ENCODE peak calls at places on chromosomes 16 and 17, in four cellular contexts. R, K, I and V are unnamed samples.

GRCh38 chr16:58152246-58152868 is 23.2 kb upstream of the CFAP20 start:
- DNase-seq in K (no peak), R (no peak), I (peak), V (no peak)

GRCh38 chr17:3986270-3986938 is 22.2 kb upstream of the ATP2A3 start:
- DNase-seq in K (no peak), R (no peak), I (no peak), V (no peak)

GRCh38 chr17:50273654-50274040 is 619 bp upstream of the TMEM92 start:
- DNase-seq in K (no peak), R (no peak), I (no peak), V (no peak)

GRCh38 chr17:81685108-81685507 is 1.3 kb downstream of the HGS start:
- DNase-seq in I (no peak), K (no peak), R (peak), V (no peak)

GRCh38 chr16:31200821-31201510 is 1.6 kb downstream of the PYCARD start:
- DNase-seq in I (no peak), K (no peak), R (peak), V (no peak)

GRCh38 chr16:3431779-3432219 is 11.5 kb downstream of the ZNF597 start:
- DNase-seq in K (no peak), I (no peak), R (peak), V (no peak)

GRCh38 chr16:83011101-83011720 is 384.4 kb downstream of the CDH13 start:
- DNase-seq in R (no peak), K (no peak), I (no peak), V (no peak)

GRCh38 chr16:54409982-54410381 is 123.4 kb upstream of the IRX3 start:
- DNase-seq in K (no peak), I (no peak), R (no peak), V (no peak)

GRCh38 chr17:17416007-17416399 is 60.8 kb upstream of the MED9 start:
- DNase-seq in K (no peak), R (peak), I (peak), V (peak)

GRCh38 chr17:81550830-81551457 is 1.2 kb downstream of the FAAP100 start:
- DNase-seq in R (no peak), K (no peak), I (no peak), V (no peak)

GRCh38 chr17:16352303-16352837 is 899 bp downstream of the CENPV start:
- DNase-seq in R (peak), I (peak), K (peak), V (no peak)

GRCh38 chr17:2580641-2581040 is 12.8 kb upstream of the PAFAH1B1 start:
- DNase-seq in I (no peak), R (no peak), K (no peak), V (no peak)

GRCh38 chr16:66512589-66513404 is 37.1 kb downstream of the TK2 start:
- DNase-seq in R (no peak), K (no peak), I (peak), V (no peak)

GRCh38 chr16:1642148-1642547 is 30.0 kb downstream of the CRAMP1 start:
- DNase-seq in K (no peak), I (no peak), R (no peak), V (no peak)

GRCh38 chr17:68449021-68449739 is 8.1 kb downstream of the WIPI1 start:
- DNase-seq in K (no peak), R (no peak), I (no peak), V (no peak)

GRCh38 chr16:10098991-10099390 is 83.2 kb downstream of the GRIN2A start:
- DNase-seq in R (no peak), I (no peak), K (no peak), V (no peak)

GRCh38 chr17:80763293-80763867 is 218.7 kb downstream of the RPTOR start:
- DNase-seq in I (no peak), K (no peak), R (no peak), V (no peak)

GRCh38 chr16:81066700-81067099 is 10.3 kb downstream of the C16orf46 start:
- DNase-seq in R (no peak), I (no peak), K (no peak), V (no peak)

GRCh38 chr17:1644493-1645206 is 882 bp downstream of the SCARF1 start:
- DNase-seq in I (no peak), K (no peak), R (no peak), V (no peak)

GRCh38 chr17:46916623-46917022 is 6.3 kb upstream of the GOSR2 start:
- DNase-seq in I (no peak), R (no peak), K (no peak), V (no peak)

GRCh38 chr17:37671813-37672544 is 28.7 kb upstream of the DDX52 start:
- DNase-seq in R (no peak), I (peak), K (no peak), V (no peak)

DNA sequence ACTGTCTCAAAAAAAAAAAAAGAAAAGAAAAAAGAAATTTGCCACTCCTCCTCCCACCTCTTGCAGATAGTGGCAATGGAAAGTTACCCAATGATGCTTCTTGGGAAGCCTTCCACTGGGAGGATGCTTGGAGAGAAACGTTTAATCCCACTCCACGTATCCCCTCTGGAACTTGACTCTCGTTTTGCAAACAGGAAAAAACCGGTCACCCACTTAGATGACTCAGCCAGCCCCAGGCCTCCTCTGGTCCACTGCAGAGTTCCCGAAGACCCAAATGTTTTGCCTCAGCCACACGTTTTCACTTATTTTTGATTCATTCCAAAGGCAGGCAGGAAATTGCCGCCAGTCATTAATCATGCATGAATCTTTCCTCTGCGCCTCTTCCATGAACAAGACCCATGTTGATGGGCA is 9.3 kb upstream of the TNFRSF17 start:
- DNase-seq in R (peak), K (no peak), I (no peak), V (no peak)
- TF ChIP-seq ZNF274 in R (no peak), K (no peak), I (no peak), V (no peak)

GRCh38 chr17:62778990-62779681 is 29.0 kb downstream of the MARCHF10 start:
- DNase-seq in K (no peak), I (peak), R (peak), V (peak)

GRCh38 chr17:62781356-62781755 is 26.8 kb downstream of the MARCHF10 start:
- DNase-seq in K (no peak), I (no peak), R (no peak), V (no peak)

GRCh38 chr17:62780951-62781350 is 27.2 kb downstream of the MARCHF10 start:
- DNase-seq in K (no peak), R (no peak), I (no peak), V (no peak)

GRCh38 chr17:62781826-62782225 is 26.3 kb downstream of the MARCHF10 start:
- DNase-seq in R (no peak), I (peak), K (no peak), V (no peak)

DNA sequence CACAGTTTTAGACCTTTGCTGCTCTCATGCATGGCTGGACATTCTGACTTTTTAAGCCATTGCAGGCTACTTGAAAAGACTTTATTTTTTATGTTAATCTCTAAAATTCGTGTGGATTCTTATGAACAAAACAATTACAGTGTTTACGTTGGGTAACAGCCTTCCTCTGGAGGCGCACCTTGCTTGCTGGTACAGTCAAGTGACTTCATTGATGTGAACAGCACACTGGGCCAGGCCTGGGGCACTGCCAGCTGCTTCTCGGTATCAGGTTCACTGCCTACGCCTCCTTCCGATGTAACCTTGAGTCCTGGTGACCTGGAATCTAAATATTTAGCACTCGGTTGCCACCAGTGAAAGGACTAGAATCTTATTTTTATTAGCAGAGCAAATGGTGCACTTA is 27.8 kb downstream of the MARCHF10 start:
- DNase-seq in I (no peak), K (no peak), R (no peak), V (no peak)
- TF ChIP-seq FOSL1 in I (no peak), K (no peak), R (no peak), V (no peak)

DNA sequence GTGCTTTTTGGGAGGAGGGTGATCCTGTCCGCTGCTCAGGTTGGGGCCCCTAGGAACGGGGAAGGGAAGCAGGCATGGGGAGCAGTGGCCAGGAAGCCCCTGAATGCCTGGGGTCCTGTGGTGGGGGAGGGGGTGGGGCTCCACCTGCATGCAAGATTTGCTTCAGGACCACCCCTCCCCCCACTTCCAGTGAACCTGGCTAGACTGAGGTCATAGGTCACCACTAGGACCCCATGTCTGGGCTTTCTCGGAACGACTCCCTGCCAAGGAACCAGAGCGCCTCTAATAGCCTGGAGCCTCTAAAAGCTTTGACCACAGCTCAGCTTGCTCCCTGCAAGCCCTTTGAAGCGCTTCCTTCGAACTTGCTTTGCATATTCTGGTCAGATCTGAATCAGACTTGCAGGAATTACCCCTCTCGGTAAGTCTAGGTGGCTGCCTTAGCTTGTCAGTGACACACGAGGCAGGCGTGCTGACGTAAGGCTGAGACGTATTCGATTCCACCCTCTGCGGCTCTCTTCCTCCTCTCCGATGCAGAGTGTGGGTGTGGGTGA is 3.6 kb downstream of the SOCS3 start:
- DNase-seq in R (peak), I (no peak), K (peak), V (no peak)
- TF ChIP-seq MAX in R (no peak), I (no peak), K (peak), V (no peak)

GRCh38 chr17:15262291-15263205 is 2.6 kb downstream of the PMP22 start:
- DNase-seq in I (no peak), R (peak), K (peak), V (peak)

GRCh38 chr17:15260376-15261062 is 4.6 kb downstream of the PMP22 start:
- DNase-seq in I (peak), K (peak), R (peak), V (no peak)

GRCh38 chr17:15263206-15263579 is 1.9 kb downstream of the PMP22 start:
- DNase-seq in R (no peak), K (no peak), I (no peak), V (no peak)

GRCh38 chr17:15261818-15262290 is 3.3 kb downstream of the PMP22 start:
- DNase-seq in K (peak), I (no peak), R (no peak), V (no peak)

DNA sequence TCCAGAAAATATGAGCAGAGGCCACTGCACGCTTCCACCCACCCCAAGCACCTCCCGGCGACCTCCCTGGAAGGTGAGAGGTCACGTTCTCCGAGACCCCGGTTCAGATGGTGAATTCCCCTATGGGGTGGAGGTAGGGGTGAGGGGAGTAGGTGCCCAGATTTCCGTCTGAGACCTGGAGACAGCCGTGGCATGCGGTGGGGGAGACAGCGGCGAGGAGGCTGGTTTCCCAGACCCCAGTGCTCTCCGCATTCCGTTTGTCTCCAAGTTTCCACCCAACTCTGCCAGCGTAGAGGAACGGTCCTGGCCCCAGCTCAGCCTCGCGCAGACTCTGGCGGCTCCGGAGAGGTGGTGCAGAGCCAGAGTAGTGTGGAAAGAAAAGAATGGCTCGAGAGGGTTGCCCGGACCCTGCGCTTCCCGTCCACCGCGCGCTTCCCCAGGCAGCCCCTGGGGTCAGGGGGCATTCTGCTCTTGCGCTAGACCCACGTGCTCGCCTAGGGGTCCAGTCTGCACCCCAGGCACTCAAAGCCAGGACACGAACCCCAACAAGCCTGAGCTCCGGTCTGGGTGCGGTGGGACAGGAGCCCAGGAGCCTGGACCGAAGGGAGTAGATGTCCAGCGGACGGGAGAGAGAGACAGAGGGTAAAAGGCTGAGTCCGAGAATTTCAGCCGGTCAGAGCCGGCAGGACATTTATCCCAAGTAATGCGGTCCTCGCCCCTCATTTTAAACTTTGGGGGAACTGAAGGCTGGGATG is 3.9 kb downstream of the PMP22 start:
- DNase-seq in R (no peak), K (no peak), I (peak), V (no peak)
- TF ChIP-seq ZNF274 in R (no peak), K (no peak), I (no peak), V (no peak)